ENCODE peak calls at places on chromosomes 6 and 20, in four cellular contexts. Y is fibroblast of lung, T is fibroblast of mammary gland, L is IMR-90. C is an unnamed sample.

GRCh38 chr6:69985180-69985579 is 118.8 kb downstream of the COL19A1 start:
- DNase-seq in L (no peak), Y (no peak), T (peak), C (no peak)

GRCh38 chr20:40695214-40695613 is 6.2 kb upstream of the MAFB start:
- DNase-seq in L (no peak), T (no peak), Y (no peak), C (no peak)

GRCh38 chr6:11262231-11262630 is 29.8 kb upstream of the NEDD9 start:
- DNase-seq in L (no peak), T (no peak), Y (peak), C (no peak)

GRCh38 chr6:72940265-72940664 is 285.0 kb downstream of the KHDC1L start:
- DNase-seq in Y (no peak), T (no peak), L (no peak), C (no peak)

GRCh38 chr6:41466437-41466990 is 79.7 kb upstream of the FOXP4 start:
- DNase-seq in Y (no peak), T (peak), L (no peak), C (no peak)

GRCh38 chr6:129104131-129104530 is 221.2 kb downstream of the LAMA2 start:
- DNase-seq in L (peak), T (peak), Y (peak), C (no peak)

GRCh38 chr20:32966881-32967781 is 37.1 kb downstream of the SUN5 start:
- DNase-seq in L (no peak), T (no peak), Y (no peak), C (no peak)

GRCh38 chr6:148972481-148972880 is 225.7 kb downstream of the UST start:
- DNase-seq in T (peak), Y (peak), L (no peak), C (no peak)

GRCh38 chr20:63475209-63475608 is 2.8 kb upstream of the KCNQ2 start:
- DNase-seq in Y (peak), L (peak), T (peak), C (no peak)

GRCh38 chr6:95364016-95364604 is 213.2 kb upstream of the MANEA start:
- DNase-seq in L (peak), T (peak), Y (peak), C (no peak)

GRCh38 chr6:31307669-31308049 is 35.8 kb upstream of the HLA-C start:
- DNase-seq in T (no peak), Y (no peak), L (no peak), C (no peak)

GRCh38 chr6:43625393-43625992 is 3.6 kb downstream of the GTPBP2 start:
- DNase-seq in L (no peak), Y (no peak), T (no peak), C (no peak)

DNA sequence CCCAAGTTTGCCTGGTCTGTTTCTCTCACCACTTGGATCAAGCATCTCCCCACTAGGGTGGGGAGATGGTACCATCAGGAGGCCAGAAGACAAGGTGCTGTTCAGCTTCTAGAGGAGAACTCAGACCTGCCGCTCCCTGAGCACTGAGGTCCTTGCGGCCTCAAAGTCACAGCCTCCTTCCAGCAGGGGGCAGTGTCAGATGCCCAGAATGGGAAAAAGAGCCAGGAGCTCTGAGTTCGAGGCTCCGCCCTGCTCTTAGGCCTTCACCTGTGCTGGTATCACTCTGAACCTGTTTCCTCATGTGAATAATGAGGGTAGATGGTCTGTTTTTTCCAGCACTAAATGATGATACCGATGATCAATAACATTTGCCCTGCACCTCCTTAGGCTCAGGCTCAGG is 68.7 kb downstream of the TOX2 start:
- DNase-seq in Y (no peak), T (no peak), L (no peak), C (no peak)
- TF ChIP-seq CTCF in Y (peak), T (peak), L (peak), C (no peak)

DNA sequence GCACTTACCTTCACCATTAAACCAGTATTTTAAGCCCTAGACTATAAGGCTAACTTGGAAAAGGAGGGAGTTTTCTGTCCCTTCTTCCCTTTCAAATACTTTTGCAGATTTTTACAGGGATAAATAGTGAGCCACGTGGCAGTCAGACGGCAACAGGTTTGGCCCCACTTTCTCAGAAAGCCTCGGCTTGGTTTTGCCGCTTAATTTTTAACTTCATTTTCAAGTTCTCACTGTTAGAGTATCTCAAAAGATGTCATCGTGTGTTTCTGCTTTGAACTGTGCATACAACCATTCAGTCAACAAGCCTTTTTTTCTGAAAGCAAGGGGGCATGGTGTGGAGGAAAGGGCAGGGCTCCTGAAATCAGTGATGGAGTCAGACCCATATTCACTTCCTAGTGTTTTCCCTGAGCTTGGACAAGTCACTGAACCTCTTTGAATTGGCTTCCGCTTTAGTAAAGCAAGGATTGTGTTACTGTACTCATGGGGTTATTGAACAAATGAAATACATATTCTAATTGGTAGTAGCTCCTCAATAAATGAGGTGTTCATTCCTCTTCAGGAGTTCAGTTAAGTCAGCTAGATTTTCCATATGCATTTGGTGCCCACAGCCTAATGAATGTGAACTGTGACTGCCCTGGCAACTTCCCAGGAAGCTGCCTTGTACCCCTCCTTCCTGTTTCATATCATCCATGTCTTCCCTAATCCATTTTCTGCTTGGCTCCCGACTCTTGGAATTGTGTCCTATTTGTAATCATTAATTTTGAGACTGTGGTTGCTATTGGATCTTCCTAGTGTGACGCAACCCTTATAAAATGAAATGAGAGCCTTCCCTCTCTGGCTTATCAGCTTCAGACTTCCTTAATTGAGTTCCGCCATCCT is at the start of gene SLC17A2:
- DNase-seq in L (no peak), Y (no peak), T (no peak), C (no peak)
- TF ChIP-seq CTCF in L (no peak), Y (no peak), T (no peak), C (no peak)

GRCh38 chr6:99614430-99615161 is 8.0 kb downstream of the PRDM13 start:
- DNase-seq in Y (no peak), L (no peak), T (no peak), C (no peak)
- TF ChIP-seq CTCF in Y (no peak), L (no peak), T (no peak), C (no peak)

DNA sequence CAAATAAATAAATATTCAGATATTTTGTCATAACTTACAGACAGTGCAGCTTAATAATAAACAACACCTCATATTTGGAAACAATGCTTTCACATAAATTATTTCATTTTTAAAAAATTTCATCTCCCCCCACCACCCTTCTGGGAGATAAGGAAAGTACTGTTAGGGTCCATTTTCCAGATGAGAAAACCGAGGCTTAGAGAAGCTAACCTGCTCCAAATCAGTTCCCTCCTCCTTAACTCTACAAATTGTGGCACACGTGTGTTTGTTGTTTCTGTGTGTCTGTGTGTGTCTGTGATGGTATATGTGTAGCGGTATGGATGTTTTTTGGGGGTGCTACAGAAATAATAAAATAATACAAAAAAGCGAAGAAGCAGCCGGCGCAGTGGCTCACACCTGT is 54.2 kb upstream of the NAA20 start:
- DNase-seq in T (no peak), L (no peak), Y (no peak), C (no peak)
- TF ChIP-seq CTCF in T (no peak), L (no peak), Y (no peak), C (no peak)

DNA sequence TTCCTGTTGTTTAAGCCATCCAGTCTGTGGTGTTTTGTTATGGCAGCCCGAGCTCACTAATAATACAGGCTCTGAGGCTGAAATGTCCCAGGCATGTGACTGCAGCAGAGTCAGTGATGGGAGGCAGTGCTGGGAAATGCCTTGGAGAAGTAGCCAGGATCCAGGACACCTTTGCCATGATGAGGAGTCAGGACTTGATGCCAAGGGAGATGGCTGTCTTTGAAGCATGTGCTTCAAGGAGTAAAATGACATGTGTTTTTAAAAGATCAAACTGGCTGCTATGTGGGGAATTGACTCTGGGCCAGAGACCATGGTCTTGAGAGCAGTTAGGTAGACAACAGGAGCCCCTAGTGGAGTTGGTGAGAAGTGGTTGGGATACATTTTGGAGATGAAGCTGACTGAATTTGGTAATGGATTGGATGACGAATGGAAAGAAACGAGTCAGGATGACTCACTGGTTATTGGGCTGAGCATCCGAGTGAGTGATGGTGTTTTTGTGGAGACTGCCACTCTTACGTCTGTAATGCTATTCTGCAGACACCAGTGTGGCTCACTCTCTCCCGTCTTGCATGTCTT is 322.2 kb downstream of the PLCB1 start:
- DNase-seq in T (peak), L (peak), Y (peak), C (no peak)
- TF ChIP-seq CTCF in T (peak), L (peak), Y (peak), C (no peak)

DNA sequence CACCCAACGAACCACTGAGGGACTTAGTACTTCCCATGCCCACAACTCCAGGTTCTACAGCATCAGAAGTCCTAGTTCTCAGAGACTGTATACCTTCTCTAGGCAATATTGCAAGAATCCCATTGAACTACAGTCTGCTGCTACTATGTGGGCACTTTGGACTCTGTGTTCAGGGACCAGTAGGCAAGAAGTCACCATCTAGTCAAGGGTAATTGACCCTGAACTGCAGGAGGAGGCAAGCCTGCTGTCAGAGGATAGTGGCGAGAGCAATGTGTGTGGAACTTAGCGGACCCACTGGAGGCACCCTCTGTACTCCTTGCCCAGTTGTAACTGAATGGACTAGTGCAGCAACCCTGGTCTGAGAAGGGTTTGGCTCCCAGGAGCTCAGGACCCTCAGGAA is 15.7 kb downstream of the HEBP2 start:
- DNase-seq in L (no peak), Y (no peak), T (no peak), C (no peak)
- TF ChIP-seq CTCF in L (no peak), Y (no peak), T (no peak), C (no peak)

GRCh38 chr20:21352703-21353102 is 44.6 kb downstream of the NKX2-4 start:
- DNase-seq in L (peak), T (peak), Y (peak), C (no peak)
- TF ChIP-seq CTCF in L (peak), T (no peak), Y (no peak), C (no peak)

GRCh38 chr6:5673016-5673415 is 333.7 kb downstream of the NRN1 start:
- DNase-seq in L (no peak), T (no peak), Y (no peak), C (no peak)

GRCh38 chr6:5672581-5673011 is 334.1 kb downstream of the NRN1 start:
- DNase-seq in L (peak), Y (peak), T (peak), C (no peak)

GRCh38 chr6:5670381-5670780 is 336.3 kb downstream of the NRN1 start:
- DNase-seq in Y (no peak), T (peak), L (no peak), C (no peak)

GRCh38 chr6:5671162-5671561 is 335.6 kb downstream of the NRN1 start:
- DNase-seq in T (peak), Y (peak), L (peak), C (no peak)

DNA sequence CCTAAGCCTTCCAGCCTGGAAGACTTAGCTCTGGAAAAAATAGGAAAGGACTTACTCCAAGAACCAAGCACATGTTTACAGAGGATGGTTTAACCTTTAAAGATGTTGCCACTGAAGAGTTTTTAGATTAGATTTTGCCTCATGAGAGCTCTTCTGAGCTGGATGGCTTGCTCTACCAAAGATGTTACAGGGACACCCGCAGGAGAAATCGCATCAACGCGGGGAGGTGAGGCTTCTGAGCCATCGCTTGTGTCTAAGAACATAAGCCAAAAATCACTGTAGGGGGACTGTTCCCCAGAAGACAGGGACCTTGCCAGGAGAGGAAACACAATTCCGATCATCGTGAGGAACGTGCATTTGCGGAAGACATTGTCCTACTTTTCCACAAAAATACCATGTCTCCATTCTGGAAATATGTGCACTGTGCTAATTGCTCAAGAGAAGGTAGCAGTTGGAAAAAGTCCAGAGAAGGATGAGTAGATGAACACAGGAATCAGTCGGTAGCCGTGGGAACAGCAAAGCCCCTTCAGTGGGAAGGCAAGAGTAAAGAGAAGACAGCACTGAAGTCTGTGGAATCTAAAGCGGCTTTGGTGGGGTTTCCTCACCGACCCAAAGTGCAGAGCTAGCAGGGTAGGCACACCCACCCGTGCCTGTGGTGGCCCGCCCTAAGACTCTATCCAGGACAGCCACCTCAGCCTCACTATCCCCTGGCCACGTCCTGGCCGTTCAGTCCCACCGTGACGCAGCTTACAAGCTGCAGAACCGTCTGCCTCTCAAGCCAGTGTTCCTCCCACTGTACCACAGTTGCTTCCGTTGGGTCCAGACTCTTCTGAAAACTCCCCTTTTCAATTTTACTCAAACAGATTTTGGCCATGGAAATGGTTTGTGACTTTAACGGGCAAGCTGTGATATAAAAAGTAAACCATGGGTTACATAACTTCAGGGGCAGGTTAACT is 334.8 kb downstream of the NRN1 start:
- DNase-seq in T (peak), L (no peak), Y (peak), C (no peak)
- TF ChIP-seq CTCF in T (peak), L (no peak), Y (no peak), C (no peak)

GRCh38 chr20:21509597-21510331 is 4.1 kb downstream of the NKX2-2 start:
- DNase-seq in Y (peak), L (peak), T (peak), C (no peak)
- TF ChIP-seq CTCF in Y (peak), L (peak), T (peak), C (no peak)

GRCh38 chr6:110357298-110357695 is 852 bp downstream of the METTL24 start:
- DNase-seq in T (peak), L (no peak), Y (no peak), C (no peak)

GRCh38 chr6:110356778-110357177 is 1.4 kb downstream of the METTL24 start:
- DNase-seq in T (no peak), Y (no peak), L (no peak), C (no peak)

GRCh38 chr6:110357696-110358535 is at the start of gene METTL24:
- DNase-seq in T (no peak), Y (no peak), L (no peak), C (no peak)

GRCh38 chr6:110359554-110359953 is 1.4 kb upstream of the METTL24 start:
- DNase-seq in L (no peak), T (no peak), Y (no peak), C (no peak)

DNA sequence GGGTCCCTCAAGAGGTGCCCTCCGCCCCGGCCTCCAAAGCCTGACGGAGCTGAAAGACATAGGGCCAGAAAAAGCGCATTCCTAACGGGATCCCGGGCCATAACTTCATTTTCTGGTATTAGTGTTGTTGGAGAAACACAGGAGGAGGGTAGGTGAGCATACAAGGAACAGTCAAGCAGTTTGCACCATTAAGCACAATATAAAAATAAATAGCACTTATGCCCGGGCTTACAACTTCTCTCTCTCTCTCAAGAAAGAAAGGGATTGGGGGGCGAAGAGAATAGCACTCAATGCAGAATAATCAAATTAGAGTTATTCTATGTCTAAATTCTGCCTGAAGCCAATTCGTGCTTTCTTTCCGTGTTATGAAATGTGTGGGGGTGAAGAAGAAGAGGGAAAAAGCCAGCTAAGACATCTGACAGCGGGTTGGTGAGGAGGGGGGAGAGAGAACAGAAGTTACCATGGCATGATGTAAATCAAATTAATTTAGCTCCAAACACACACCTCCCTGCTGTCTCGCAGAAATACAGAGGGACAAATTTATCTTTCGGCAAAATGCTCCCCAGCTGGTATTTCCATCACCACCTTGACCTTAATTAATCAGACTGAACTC is 493 bp upstream of the METTL24 start:
- DNase-seq in Y (no peak), L (no peak), T (no peak), C (no peak)
- TF ChIP-seq CTCF in Y (no peak), L (no peak), T (no peak), C (no peak)

C was measured in omental fat pad.